ENCODE peak calls at places on chromosomes 13 and 19, in six cellular contexts. A is glutamatergic neuron; H is CD4-positive, alpha-beta memory T cell; F is pancreas; K is ecto neural progenitor cell; Z is dermis blood vessel endothelial cell. Q is an unnamed sample.

GRCh38 chr19:31570718-31571117 is 221.5 kb upstream of the TSHZ3 start:
- DNase-seq in H (no peak), K (peak; percentile 15), F (no peak), Z (no peak), A (no peak), Q (no peak)

GRCh38 chr19:33292595-33293254 is 9.6 kb downstream of the CEBPA start:
- DNase-seq in A (no peak), F (no peak), Z (no peak), H (no peak), K (no peak), Q (no peak)

GRCh38 chr13:38262211-38262610 is 87.4 kb upstream of the UFM1 start:
- DNase-seq in F (no peak), Z (no peak), A (no peak), K (no peak), H (no peak), Q (no peak)

GRCh38 chr13:50320297-50320862 is 305.1 kb downstream of the KCNRG start:
- DNase-seq in Z (peak; percentile 23), F (no peak), H (no peak), A (no peak), K (no peak), Q (no peak)

GRCh38 chr19:12187625-12188024 is 24.7 kb downstream of the ZNF136 start:
- DNase-seq in A (no peak), K (no peak), Z (no peak), F (no peak), H (no peak), Q (no peak)

GRCh38 chr19:48190288-48191284 is 20.1 kb downstream of the ZSWIM9 start:
- DNase-seq in F (no peak), H (peak; percentile 36), K (peak; percentile 84), Z (peak; percentile 32), A (peak; percentile 41), Q (peak; percentile 26)

GRCh38 chr13:90447034-90447734 is 900.3 kb upstream of the MIR17HG start:
- DNase-seq in K (no peak), H (no peak), A (no peak), Z (no peak), F (no peak), Q (no peak)

GRCh38 chr19:54201172-54201701 is 579 bp downstream of the RPS9 start:
- DNase-seq in K (no peak), A (no peak), Z (no peak), F (no peak), H (no peak), Q (no peak)

GRCh38 chr13:114315074-114315785 is 927 bp downstream of the CHAMP1 start:
- DNase-seq in F (no peak), Z (peak; percentile 7), K (no peak), A (no peak), H (peak; percentile 45), Q (no peak)

GRCh38 chr13:65936249-65936648 is 1293.9 kb downstream of the PCDH9 start:
- DNase-seq in Z (no peak), H (no peak), A (no peak), K (no peak), F (no peak), Q (no peak)

GRCh38 chr13:91531646-91532045 is 133.2 kb downstream of the GPC5 start:
- DNase-seq in H (no peak), Z (no peak), A (no peak), F (no peak), K (no peak), Q (no peak)

GRCh38 chr19:33688657-33688992 is 66.9 kb downstream of the CHST8 start:
- DNase-seq in A (no peak), F (peak; percentile 43), K (peak; percentile 37), Z (no peak), H (no peak), Q (no peak)

GRCh38 chr13:100301418-100301817 is 212.5 kb downstream of the PCCA start:
- DNase-seq in K (no peak), A (peak; percentile 33), F (no peak), H (no peak), Z (peak; percentile 85), Q (no peak)

GRCh38 chr19:46493236-46494114 is 2.2 kb downstream of the PNMA8B start:
- DNase-seq in F (peak; percentile 76), A (no peak), K (peak; percentile 74), Z (no peak), H (no peak), Q (no peak)

GRCh38 chr13:95185311-95185710 is 115.9 kb downstream of the ABCC4 start:
- DNase-seq in A (no peak), K (no peak), Z (no peak), F (no peak), H (peak; percentile 17), Q (no peak)

GRCh38 chr13:28475916-28476725 is 18.8 kb downstream of the FLT1 start:
- DNase-seq in K (no peak), Z (peak; percentile 81), H (no peak), F (no peak), A (no peak), Q (no peak)

GRCh38 chr13:100789968-100790367 is 115.4 kb upstream of the TMTC4 start:
- DNase-seq in H (no peak), F (no peak), Z (no peak), K (no peak), A (no peak), Q (no peak)

GRCh38 chr13:102878491-102878890 is 32.7 kb downstream of the ERCC5 start:
- DNase-seq in A (no peak), K (no peak), F (no peak), Z (peak; percentile 51), H (no peak), Q (no peak)

GRCh38 chr19:54448037-54448773 is 794 bp upstream of the LENG8 start:
- DNase-seq in K (peak; percentile 71), H (no peak), Z (peak; percentile 75), A (peak; percentile 79), F (peak; percentile 84), Q (no peak)

GRCh38 chr13:49503951-49504350 is 8.2 kb downstream of the PHF11 start:
- DNase-seq in F (no peak), A (no peak), Z (no peak), H (no peak), K (no peak), Q (no peak)

GRCh38 chr13:67298297-67298696 is 68.2 kb upstream of the PCDH9 start:
- DNase-seq in F (no peak), A (no peak), H (no peak), K (no peak), Z (no peak), Q (no peak)

GRCh38 chr13:73278186-73278585 is 219.4 kb downstream of the KLF5 start:
- DNase-seq in H (no peak), Z (no peak), F (no peak), K (no peak), A (no peak), Q (no peak)

GRCh38 chr19:19230505-19230904 is 18.7 kb downstream of the NCAN start:
- DNase-seq in F (no peak), Z (no peak), A (no peak), K (no peak), H (no peak), Q (no peak)

GRCh38 chr13:93758575-93758974 is 532.0 kb downstream of the GPC6 start:
- DNase-seq in F (no peak), K (no peak), Z (no peak), H (no peak), A (no peak), Q (no peak)

GRCh38 chr13:27658569-27658968 is 36.9 kb downstream of the POLR1D start:
- DNase-seq in K (no peak), F (no peak), Z (peak; percentile 36), H (no peak), A (no peak), Q (no peak)

GRCh38 chr13:105847532-105848295 is 687.7 kb downstream of the EFNB2 start:
- DNase-seq in H (no peak), A (no peak), F (no peak), K (no peak), Z (no peak), Q (no peak)

GRCh38 chr19:48746738-48747575 is at the start of gene IZUMO1:
- DNase-seq in H (peak; percentile 50), K (peak; percentile 91), A (peak; percentile 87), Z (peak; percentile 93), F (peak; percentile 77), Q (peak; percentile 81)

GRCh38 chr19:40596608-40597328 is 4.4 kb upstream of the LTBP4 start:
- DNase-seq in H (no peak), K (peak; percentile 87), Z (peak; percentile 74), A (peak; percentile 40), F (peak; percentile 82), Q (no peak)

GRCh38 chr13:104779311-104779710 is 1713.1 kb upstream of the SLC10A2 start:
- DNase-seq in K (no peak), F (no peak), A (peak; percentile 20), Z (no peak), H (no peak), Q (peak; percentile 44)

GRCh38 chr13:113608246-113608635 is 23.7 kb downstream of the TFDP1 start:
- DNase-seq in K (no peak), F (no peak), Z (no peak), H (no peak), A (no peak), Q (no peak)

GRCh38 chr13:26476111-26476743 is 81.3 kb upstream of the WASF3 start:
- DNase-seq in H (peak; percentile 6), A (peak; percentile 44), F (no peak), Z (peak; percentile 24), K (peak; percentile 69), Q (no peak)

GRCh38 chr19:18487576-18488402 is 34.1 kb downstream of the ELL start:
- DNase-seq in H (no peak), F (no peak), Z (no peak), A (no peak), K (no peak), Q (no peak)

GRCh38 chr13:101346942-101347728 is 69.2 kb downstream of the NALCN start:
- DNase-seq in F (no peak), Z (no peak), H (no peak), K (no peak), A (no peak), Q (no peak)

GRCh38 chr19:53365899-53366493 is 491 bp downstream of the ZNF525 start:
- DNase-seq in A (peak; percentile 41), H (no peak), Z (peak; percentile 29), K (peak; percentile 57), F (peak; percentile 67), Q (no peak)

GRCh38 chr13:83220241-83220640 is 662.0 kb downstream of the SLITRK1 start:
- DNase-seq in Z (no peak), F (no peak), H (no peak), K (no peak), A (no peak), Q (no peak)

GRCh38 chr19:17104679-17105078 is 29.1 kb downstream of the MYO9B start:
- DNase-seq in A (no peak), H (no peak), Z (no peak), F (no peak), K (no peak), Q (no peak)

GRCh38 chr19:28296506-28296905 is 916.4 kb downstream of the UQCRFS1 start:
- DNase-seq in H (no peak), Z (no peak), A (no peak), K (no peak), F (no peak), Q (no peak)

GRCh38 chr19:38277969-38278680 is 13.8 kb downstream of the SPINT2 start:
- DNase-seq in A (no peak), H (no peak), F (no peak), Z (peak; percentile 86), K (no peak), Q (no peak)